ENCODE peak calls at places on chromosomes 2 and 18, in four cellular contexts. B, G, C and O are unnamed samples.
A peak's percentile ranks its signal among the peaks of the same experiment; 100 is the strongest.

GRCh38 chr2:182868049-182868422 is 1.6 kb upstream of the FRZB start:
- DNase-seq in B (no peak), G (no peak), C (no peak), O (no peak)

GRCh38 chr2:71409611-71410010 is 43.8 kb upstream of the DYSF start:
- DNase-seq in B (no peak), G (no peak), C (no peak), O (no peak)

GRCh38 chr2:11446733-11447248 is 19.2 kb downstream of the E2F6 start:
- DNase-seq in B (peak; percentile 41), G (peak; percentile 58), C (peak; percentile 71), O (peak; percentile 79)

GRCh38 chr2:226835420-226835795 is 446 bp upstream of the RHBDD1 start:
- DNase-seq in B (no peak), G (no peak), C (no peak), O (no peak)

GRCh38 chr2:23384551-23385349 is at the start of gene KLHL29:
- DNase-seq in B (peak; percentile 75), G (peak; percentile 49), C (peak; percentile 50), O (peak; percentile 82)

GRCh38 chr2:55158111-55158814 is 73.8 kb downstream of the CLHC1 start:
- DNase-seq in B (no peak), G (no peak), C (no peak), O (no peak)

GRCh38 chr18:12597775-12598174 is 60.1 kb downstream of the SPIRE1 start:
- DNase-seq in B (peak; percentile 22), G (no peak), C (peak; percentile 79), O (peak; percentile 89)

GRCh38 chr2:2192385-2192957 is 138.6 kb downstream of the MYT1L start:
- DNase-seq in B (no peak), G (no peak), C (no peak), O (no peak)

GRCh38 chr2:177746358-177746757 is 326.2 kb downstream of the PDE11A start:
- DNase-seq in B (no peak), G (no peak), C (peak; percentile 77), O (no peak)

GRCh38 chr2:199458017-199458805 is 472 bp upstream of the SATB2 start:
- DNase-seq in B (no peak), G (no peak), C (peak; percentile 15), O (peak; percentile 63)

GRCh38 chr18:8766576-8767253 is 61.4 kb downstream of the MTCL1 start:
- DNase-seq in B (no peak), G (no peak), C (no peak), O (no peak)

GRCh38 chr2:65232636-65233035 is 5.0 kb downstream of the ACTR2 start:
- DNase-seq in B (no peak), G (no peak), C (peak; percentile 19), O (no peak)

GRCh38 chr2:171072164-171072563 is 88.5 kb downstream of the TLK1 start:
- DNase-seq in B (no peak), G (no peak), C (no peak), O (no peak)

GRCh38 chr2:223465793-223466192 is 136.4 kb downstream of the SCG2 start:
- DNase-seq in B (peak; percentile 32), G (no peak), C (peak; percentile 84), O (no peak)

GRCh38 chr2:101806123-101806522 is 108.6 kb downstream of the MAP4K4 start:
- DNase-seq in B (no peak), G (no peak), C (peak; percentile 83), O (peak; percentile 81)
- H3K4me1 ChIP-seq in B (peaks cover 40% of the 10 kb centered on the region), G (peaks cover 16% of the 10 kb centered on the region), C (peaks cover 46% of the 10 kb centered on the region), O (peaks cover 31% of the 10 kb centered on the region)

DNA sequence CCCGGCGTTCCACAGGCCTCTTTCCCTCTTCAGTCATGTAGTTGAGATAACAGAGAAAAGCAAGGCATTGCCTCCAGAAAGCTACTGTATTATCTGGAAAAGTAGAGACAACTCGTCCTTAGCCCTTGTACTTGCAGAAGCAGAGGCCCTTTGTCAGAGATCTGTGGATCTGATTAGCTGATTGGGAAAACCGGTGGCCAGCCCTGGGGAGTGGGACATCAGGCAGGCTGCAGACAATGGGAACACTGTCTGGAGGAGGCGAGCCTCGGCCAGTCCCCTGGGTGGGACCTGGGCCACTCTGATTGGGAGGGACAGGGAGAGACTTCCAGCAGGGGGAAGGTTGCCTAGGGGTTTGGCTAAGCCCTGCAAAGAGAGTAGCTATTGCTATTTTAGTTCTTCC is 1.2 kb upstream of the MC2R start:
- DNase-seq in B (no peak), G (no peak), C (no peak), O (peak; percentile 10)
- H3K9me3 ChIP-seq in B (no peaks in the 10 kb centered on the region), G (no peaks in the 10 kb centered on the region), C (peaks cover 4% of the 10 kb centered on the region), O (no peaks in the 10 kb centered on the region)

DNA sequence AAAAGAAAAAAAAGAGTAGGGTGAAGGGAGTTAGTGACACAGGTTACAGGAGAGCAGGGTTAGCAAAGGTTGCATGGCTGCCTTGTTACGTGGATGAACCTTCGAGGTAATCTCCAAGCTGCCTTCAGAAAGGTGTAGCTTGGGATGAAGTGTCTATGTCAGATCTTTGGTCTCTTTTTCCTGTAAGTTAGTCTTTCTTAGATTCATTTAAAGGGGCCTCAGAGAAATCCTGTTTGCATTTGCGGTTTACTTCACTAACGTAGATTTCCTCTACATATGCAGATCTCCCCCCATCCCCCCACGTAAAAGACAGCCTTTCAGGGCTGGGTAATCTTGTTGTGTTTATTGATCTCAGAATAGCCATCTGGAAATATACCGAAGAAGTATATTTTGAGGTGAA is 83.7 kb downstream of the MTA3 start:
- DNase-seq in B (no peak), G (peak; percentile 35), C (no peak), O (no peak)
- H3K36me3 ChIP-seq in B (no peaks in the 10 kb centered on the region), G (no peaks in the 10 kb centered on the region), C (peaks cover 3% of the 10 kb centered on the region), O (peaks cover 4% of the 10 kb centered on the region)

GRCh38 chr2:9552491-9553178 is 3.0 kb downstream of the ADAM17 start:
- DNase-seq in B (no peak), G (no peak), C (peak; percentile 78), O (peak; percentile 89)

GRCh38 chr2:9558948-9559381 is 3.3 kb upstream of the ADAM17 start:
- DNase-seq in B (no peak), G (no peak), C (no peak), O (peak; percentile 85)

GRCh38 chr2:9555338-9556120 is at the start of gene ADAM17:
- DNase-seq in B (peak; percentile 96), G (peak; percentile 83), C (peak; percentile 97), O (peak; percentile 97)

GRCh38 chr2:9556121-9556869 is 665 bp upstream of the ADAM17 start:
- DNase-seq in B (no peak), G (peak; percentile 9), C (peak; percentile 51), O (no peak)

GRCh38 chr2:9554841-9555337 is 741 bp downstream of the ADAM17 start:
- DNase-seq in B (peak; percentile 21), G (peak; percentile 24), C (peak; percentile 79), O (peak; percentile 67)
- H3K4me1 ChIP-seq in B (peaks cover 27% of the 10 kb centered on the region), G (peaks cover 60% of the 10 kb centered on the region), C (peaks cover 28% of the 10 kb centered on the region), O (peaks cover 7% of the 10 kb centered on the region)

GRCh38 chr2:127216105-127216504 is 4.0 kb downstream of the CYP27C1 start:
- DNase-seq in B (no peak), G (no peak), C (no peak), O (no peak)
- H3K9me3 ChIP-seq in B (no peaks in the 10 kb centered on the region), G (no peaks in the 10 kb centered on the region), C (no peaks in the 10 kb centered on the region), O (no peaks in the 10 kb centered on the region)

GRCh38 chr2:165897074-165897683 is 56.4 kb downstream of the TTC21B start:
- DNase-seq in B (no peak), G (no peak), C (no peak), O (no peak)

GRCh38 chr2:165897741-165898140 is 55.8 kb downstream of the TTC21B start:
- DNase-seq in B (no peak), G (no peak), C (peak; percentile 45), O (no peak)

GRCh38 chr2:165893556-165893955 is 60.0 kb downstream of the TTC21B start:
- DNase-seq in B (no peak), G (no peak), C (no peak), O (no peak)

GRCh38 chr2:165898381-165898780 is 55.2 kb downstream of the TTC21B start:
- DNase-seq in B (no peak), G (no peak), C (no peak), O (no peak)

DNA sequence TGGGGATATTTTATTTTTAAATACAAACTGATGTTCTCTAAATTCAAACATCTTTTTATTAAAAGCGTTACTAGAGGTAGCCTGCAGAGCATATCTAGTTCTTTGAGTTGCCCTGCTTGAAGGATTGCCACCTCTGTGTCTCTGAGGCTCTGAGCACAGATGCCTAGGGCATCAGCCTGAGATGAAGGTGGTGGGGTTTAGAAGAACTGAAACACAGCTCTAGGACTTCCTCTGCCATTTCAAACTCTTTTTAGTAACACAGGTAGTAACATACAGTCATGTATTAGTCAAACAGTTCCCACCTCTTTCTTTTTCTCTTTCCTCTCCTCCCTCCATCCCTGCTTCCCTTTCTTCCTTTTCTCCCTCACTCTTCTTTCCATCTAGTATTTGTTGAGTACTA is 57.6 kb downstream of the TTC21B start:
- DNase-seq in B (no peak), G (no peak), C (no peak), O (no peak)
- H3K36me3 ChIP-seq in B (peaks cover 4% of the 10 kb centered on the region), G (peaks cover 73% of the 10 kb centered on the region), C (peaks cover 11% of the 10 kb centered on the region), O (peaks cover 25% of the 10 kb centered on the region)

DNA sequence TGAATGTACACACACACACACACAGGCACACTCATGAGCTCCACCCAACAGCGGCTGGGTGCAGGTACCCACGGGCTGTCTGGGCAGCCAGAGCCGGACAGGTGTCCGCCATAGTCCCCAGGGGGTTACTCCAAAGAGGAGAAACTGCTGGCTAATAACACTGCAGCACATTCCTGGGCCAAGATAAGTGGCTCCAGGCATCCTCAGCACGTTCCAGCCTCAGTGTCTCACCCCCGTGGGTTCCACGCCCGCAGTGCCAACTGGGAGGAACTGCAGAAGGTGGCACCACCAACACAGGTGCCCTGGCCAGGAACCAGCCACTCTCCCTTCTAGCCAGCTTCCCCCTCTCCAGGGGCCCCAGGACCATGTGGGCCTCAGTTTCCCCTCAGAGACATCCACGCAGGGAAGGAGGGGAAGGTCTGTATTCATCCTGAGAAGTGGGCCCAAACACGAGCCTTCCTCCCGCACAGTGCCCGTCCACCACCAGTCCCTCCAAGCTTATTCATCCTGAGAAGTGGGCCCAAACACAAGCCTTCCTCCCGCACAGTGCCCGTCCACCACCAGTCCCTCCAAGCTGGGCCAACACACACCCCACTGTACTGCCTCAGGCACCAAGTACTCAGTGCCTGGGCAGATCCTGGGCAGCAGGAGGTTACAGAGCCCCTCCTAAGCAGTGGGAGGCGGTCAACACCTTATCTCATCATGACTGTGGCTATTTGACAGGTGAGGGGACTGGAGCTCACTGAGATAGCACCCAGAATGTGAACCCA is 47.6 kb downstream of the TNS1 start:
- DNase-seq in B (peak; percentile 18), G (no peak), C (no peak), O (no peak)
- H3K4me1 ChIP-seq in B (peaks cover 68% of the 10 kb centered on the region), G (no peaks in the 10 kb centered on the region), C (no peaks in the 10 kb centered on the region), O (peaks cover 23% of the 10 kb centered on the region)

GRCh38 chr2:98311090-98311489 is 35.2 kb upstream of the CNGA3 start:
- DNase-seq in B (no peak), G (no peak), C (no peak), O (no peak)
- H3K9me3 ChIP-seq in B (no peaks in the 10 kb centered on the region), G (no peaks in the 10 kb centered on the region), C (no peaks in the 10 kb centered on the region), O (no peaks in the 10 kb centered on the region)

GRCh38 chr2:97819769-97820168 is 106.4 kb downstream of the ZAP70 start:
- DNase-seq in B (no peak), G (no peak), C (no peak), O (no peak)
- H3K36me3 ChIP-seq in B (no peaks in the 10 kb centered on the region), G (peaks cover 14% of the 10 kb centered on the region), C (no peaks in the 10 kb centered on the region), O (peaks cover 11% of the 10 kb centered on the region)

GRCh38 chr2:47404356-47404755 is 1.4 kb downstream of the MSH2 start:
- DNase-seq in B (no peak), G (no peak), C (no peak), O (no peak)
- H3K4me1 ChIP-seq in B (peaks cover 15% of the 10 kb centered on the region), G (peaks cover 21% of the 10 kb centered on the region), C (peaks cover 14% of the 10 kb centered on the region), O (no peaks in the 10 kb centered on the region)